ENCODE peak calls at places on chromosomes 4 and X, in four cellular contexts. X is neural progenitor cell, V is kidney, C is adipocyte. A is an unnamed sample.

GRCh38 chrX:68018248-68019203 is 414.8 kb downstream of the OPHN1 start:
- DNase-seq in X (peak), V (peak), C (peak), A (peak)

GRCh38 chrX:136185409-136186022 is 38.2 kb downstream of the FHL1 start:
- DNase-seq in V (no peak), X (no peak), C (peak), A (no peak)

GRCh38 chr4:102759835-102760644 is 728 bp downstream of the MANBA start:
- DNase-seq in V (no peak), C (peak), X (peak), A (peak)

GRCh38 chr4:24594887-24595286 is 10.5 kb upstream of the DHX15 start:
- DNase-seq in C (peak), X (no peak), V (no peak), A (no peak)

GRCh38 chr4:108561086-108561485 is 59.3 kb upstream of the RPL34 start:
- DNase-seq in X (peak), C (no peak), V (no peak), A (no peak)

GRCh38 chr4:41477200-41477910 is 60.6 kb upstream of the LIMCH1 start:
- DNase-seq in X (peak), C (no peak), V (no peak), A (no peak)

GRCh38 chr4:165972747-165973146 is 99.7 kb downstream of the TLL1 start:
- DNase-seq in X (no peak), V (no peak), C (peak), A (no peak)

GRCh38 chrX:154396948-154397887 is 959 bp upstream of the RPL10 start:
- DNase-seq in X (peak), C (peak), V (peak), A (peak)

GRCh38 chr4:36399762-36400353 is 118.4 kb downstream of the DTHD1 start:
- DNase-seq in X (peak), V (no peak), C (no peak), A (peak)

GRCh38 chr4:5988086-5988845 is 30.0 kb downstream of the C4orf50 start:
- DNase-seq in C (no peak), V (no peak), X (no peak), A (peak)

GRCh38 chr4:7044415-7044930 is 1.3 kb downstream of the TADA2B start:
- DNase-seq in V (no peak), C (peak), X (peak), A (peak)

GRCh38 chr4:152185786-152186540 is 349.9 kb downstream of the FBXW7 start:
- DNase-seq in V (no peak), C (no peak), X (no peak), A (no peak)

GRCh38 chrX:16319929-16320328 is 152.6 kb downstream of the MAGEB17 start:
- DNase-seq in C (no peak), X (no peak), V (no peak), A (no peak)

GRCh38 chrX:125646195-125646594 is 326.5 kb downstream of the TEX13C start:
- DNase-seq in V (no peak), C (no peak), X (no peak), A (peak)

GRCh38 chrX:97402903-97403302 is 519.2 kb downstream of the RPA4 start:
- DNase-seq in V (no peak), X (no peak), C (no peak), A (no peak)

GRCh38 chrX:147364896-147365295 is 546.8 kb upstream of the FMR1 start:
- DNase-seq in V (no peak), X (no peak), C (no peak), A (no peak)

GRCh38 chr4:106316773-106317409 is 541 bp downstream of the AIMP1 start:
- DNase-seq in V (no peak), C (peak), X (peak), A (peak)

GRCh38 chrX:31154941-31155340 is 83.1 kb upstream of the FTHL17 start:
- DNase-seq in V (no peak), X (no peak), C (no peak), A (no peak)

GRCh38 chrX:20267599-20267923 is 852 bp upstream of the RPS6KA3 start:
- DNase-seq in X (no peak), V (no peak), C (no peak), A (peak)

GRCh38 chrX:54357414-54358377 is at the start of gene WNK3:
- DNase-seq in X (peak), V (peak), C (peak), A (no peak)

GRCh38 chrX:3639236-3639635 is 74.2 kb downstream of the PRKX start:
- DNase-seq in C (no peak), X (no peak), V (no peak), A (no peak)

GRCh38 chrX:147811803-147812202 is 99.9 kb upstream of the FMR1 start:
- DNase-seq in C (no peak), V (no peak), X (no peak), A (no peak)

GRCh38 chr4:76896731-76897521 is 1.0 kb downstream of the SOWAHB start:
- DNase-seq in C (peak), V (peak), X (peak), A (no peak)

GRCh38 chrX:17595456-17596035 is 141.7 kb upstream of the SCML1 start:
- DNase-seq in V (no peak), X (no peak), C (no peak), A (no peak)

GRCh38 chrX:107713205-107714195 is 62.1 kb downstream of the TSC22D3 start:
- DNase-seq in V (no peak), X (no peak), C (peak), A (peak)

GRCh38 chrX:122641136-122641535 is 542.9 kb upstream of the GRIA3 start:
- DNase-seq in V (no peak), C (no peak), X (no peak), A (no peak)

DNA sequence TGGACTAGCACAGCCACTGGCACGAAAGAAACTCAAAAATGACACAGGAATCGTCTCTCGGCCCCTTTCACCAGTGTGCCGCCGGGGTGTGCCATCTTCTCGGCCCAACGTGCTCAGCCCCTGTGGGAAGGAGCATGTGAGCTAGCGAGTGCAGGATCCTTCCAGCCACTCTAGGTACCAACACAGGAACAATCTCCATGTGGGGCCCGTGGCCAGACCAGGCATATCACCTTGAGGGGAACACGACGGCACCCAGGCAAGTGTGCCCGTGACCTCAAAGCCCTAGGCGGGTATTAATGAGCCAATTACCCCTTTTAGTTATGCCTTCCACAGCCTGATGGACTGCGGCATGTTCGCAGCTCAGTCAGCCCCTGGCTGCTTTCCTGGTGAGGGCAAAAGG is 231.5 kb downstream of the FAT4 start:
- DNase-seq in C (no peak), V (no peak), X (no peak), A (no peak)
- H3K9ac ChIP-seq in C (no peak), V (no peak), X (no peak), A (no peak)

GRCh38 chr4:141636771-141637460 is 533 bp downstream of the IL15 start:
- DNase-seq in V (peak), C (peak), X (peak), A (no peak)
- H3K9ac ChIP-seq in V (peak), C (peak), X (no peak), A (no peak)

GRCh38 chr4:121741751-121742150 is 23.2 kb downstream of the SMIM43 start:
- DNase-seq in V (no peak), X (no peak), C (no peak), A (no peak)

GRCh38 chr4:121739575-121739974 is 25.4 kb downstream of the SMIM43 start:
- DNase-seq in V (no peak), X (no peak), C (no peak), A (no peak)

GRCh38 chr4:121740796-121741409 is 24.1 kb downstream of the SMIM43 start:
- DNase-seq in X (no peak), C (no peak), V (no peak), A (no peak)

GRCh38 chr4:121736735-121737351 is 28.1 kb downstream of the SMIM43 start:
- DNase-seq in X (peak), V (no peak), C (peak), A (peak)

DNA sequence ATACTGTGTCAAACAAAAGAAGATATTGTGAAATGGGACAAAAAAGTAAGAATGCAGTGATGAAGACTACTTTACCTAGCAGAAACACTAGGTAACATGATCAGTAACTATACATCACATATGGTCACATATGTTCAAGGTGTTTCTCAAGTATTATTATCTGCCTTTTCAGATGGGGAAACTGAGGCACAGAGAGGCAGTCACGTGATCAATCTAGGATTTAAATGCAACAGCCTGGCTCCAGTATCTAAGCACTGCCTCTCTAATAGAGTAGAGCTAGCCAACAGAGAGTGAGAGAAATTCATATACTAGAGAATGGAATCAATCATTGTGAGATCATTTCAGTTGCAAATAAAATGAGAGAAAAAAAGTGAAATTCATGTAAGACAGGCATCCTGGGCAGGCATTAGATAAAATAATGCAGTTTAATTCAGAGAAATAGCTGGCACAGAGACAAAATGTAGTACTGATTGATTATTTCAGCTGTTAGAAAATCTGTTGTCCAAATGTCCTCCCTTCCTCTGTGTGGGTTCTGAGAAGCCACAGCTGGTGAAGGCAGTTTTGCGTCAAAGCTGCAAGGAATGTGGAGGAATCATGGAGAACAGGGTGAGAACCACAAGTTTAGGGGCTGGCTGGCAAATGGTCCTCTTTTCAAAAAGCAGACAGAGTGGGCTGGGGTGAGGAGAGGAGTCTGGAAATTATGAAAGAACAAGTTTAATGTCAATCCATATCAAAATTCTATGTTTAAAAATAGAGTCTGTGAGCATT is 26.0 kb downstream of the SMIM43 start:
- DNase-seq in C (no peak), X (no peak), V (no peak), A (no peak)
- H3K9ac ChIP-seq in C (no peak), X (no peak), V (no peak), A (no peak)

DNA sequence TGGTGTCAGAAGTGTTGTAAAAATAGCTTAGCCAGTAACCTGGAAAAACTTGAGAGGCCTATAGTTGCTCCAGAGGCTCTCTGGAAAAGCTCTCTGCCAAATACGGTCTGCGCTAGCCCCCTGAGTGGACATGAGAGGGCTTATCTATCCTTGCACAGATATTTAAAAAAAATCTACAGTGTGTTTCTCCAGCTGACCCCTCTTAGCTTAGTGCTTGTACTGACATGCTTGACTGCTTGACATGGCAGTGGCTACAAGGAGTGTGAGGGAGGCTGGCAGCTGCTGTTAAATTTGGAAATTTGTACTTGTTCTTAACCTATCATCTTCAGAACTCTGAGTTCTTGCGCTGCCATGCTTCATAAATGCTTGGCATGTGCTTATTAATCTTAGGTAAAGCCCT is 229.2 kb downstream of the RBMX2 start:
- DNase-seq in X (no peak), C (no peak), V (no peak), A (no peak)
- H3K9ac ChIP-seq in X (no peak), C (no peak), V (no peak), A (no peak)

A was measured in Karpas-422.